ENCODE peak calls at places on chromosomes 3 and 15, in five cellular contexts. One of them, this sample, is unnamed.

GRCh38 chr15:79844221-79844620 is 52.6 kb downstream of the MTHFS start:
- DNase-seq in left ventricle myocardium inferior: no peak
- DNase-seq in cardiac muscle cell: no peak
- DNase-seq in uterus: no peak
- DNase-seq in C1 segment of cervical spinal cord: no peak
- DNase-seq in this sample: no peak

GRCh38 chr3:102176393-102176792 is 258.4 kb upstream of the ZPLD1 start:
- DNase-seq in cardiac muscle cell: peak
- DNase-seq in uterus: no peak
- DNase-seq in C1 segment of cervical spinal cord: no peak
- DNase-seq in left ventricle myocardium inferior: no peak
- DNase-seq in this sample: no peak

GRCh38 chr3:129277829-129278271 is 820 bp upstream of the HMCES start:
- DNase-seq in C1 segment of cervical spinal cord: no peak
- DNase-seq in left ventricle myocardium inferior: no peak
- DNase-seq in cardiac muscle cell: peak
- DNase-seq in uterus: no peak
- DNase-seq in this sample: no peak

GRCh38 chr3:150763841-150764483 is 993 bp upstream of the SIAH2 start:
- DNase-seq in left ventricle myocardium inferior: peak
- DNase-seq in C1 segment of cervical spinal cord: peak
- DNase-seq in cardiac muscle cell: peak
- DNase-seq in uterus: peak
- DNase-seq in this sample: peak

GRCh38 chr3:12405432-12406272 is 78.6 kb upstream of the TSEN2 start:
- DNase-seq in uterus: peak
- DNase-seq in cardiac muscle cell: peak
- DNase-seq in C1 segment of cervical spinal cord: no peak
- DNase-seq in left ventricle myocardium inferior: peak
- DNase-seq in this sample: peak

GRCh38 chr3:130345487-130346079 is at the start of gene COL6A5:
- DNase-seq in left ventricle myocardium inferior: no peak
- DNase-seq in uterus: no peak
- DNase-seq in C1 segment of cervical spinal cord: no peak
- DNase-seq in cardiac muscle cell: peak
- DNase-seq in this sample: peak

GRCh38 chr3:66493464-66494099 is 7.2 kb downstream of the LRIG1 start:
- DNase-seq in uterus: no peak
- DNase-seq in C1 segment of cervical spinal cord: no peak
- DNase-seq in left ventricle myocardium inferior: no peak
- DNase-seq in cardiac muscle cell: no peak
- DNase-seq in this sample: no peak

GRCh38 chr15:64527263-64527984 is 67.0 kb downstream of the ZNF609 start:
- DNase-seq in cardiac muscle cell: peak
- DNase-seq in C1 segment of cervical spinal cord: no peak
- DNase-seq in uterus: no peak
- DNase-seq in left ventricle myocardium inferior: no peak
- DNase-seq in this sample: no peak

GRCh38 chr15:87604857-87605446 is 651.6 kb downstream of the NTRK3 start:
- DNase-seq in C1 segment of cervical spinal cord: no peak
- DNase-seq in cardiac muscle cell: peak
- DNase-seq in left ventricle myocardium inferior: no peak
- DNase-seq in uterus: no peak
- DNase-seq in this sample: no peak

GRCh38 chr3:172903642-172904041 is 153.1 kb downstream of the ECT2 start:
- DNase-seq in left ventricle myocardium inferior: peak
- DNase-seq in C1 segment of cervical spinal cord: no peak
- DNase-seq in cardiac muscle cell: no peak
- DNase-seq in uterus: no peak
- DNase-seq in this sample: peak

GRCh38 chr15:58779554-58779953 is 8.5 kb downstream of the MINDY2 start:
- DNase-seq in left ventricle myocardium inferior: no peak
- DNase-seq in C1 segment of cervical spinal cord: no peak
- DNase-seq in cardiac muscle cell: peak
- DNase-seq in uterus: no peak
- DNase-seq in this sample: no peak

GRCh38 chr3:12709334-12709733 is 45.4 kb upstream of the RAF1 start:
- DNase-seq in uterus: no peak
- DNase-seq in cardiac muscle cell: no peak
- DNase-seq in C1 segment of cervical spinal cord: no peak
- DNase-seq in left ventricle myocardium inferior: no peak
- DNase-seq in this sample: no peak

GRCh38 chr15:82709081-82709420 is 624 bp downstream of the AP3B2 start:
- DNase-seq in uterus: no peak
- DNase-seq in C1 segment of cervical spinal cord: no peak
- DNase-seq in left ventricle myocardium inferior: no peak
- DNase-seq in cardiac muscle cell: no peak
- DNase-seq in this sample: no peak

GRCh38 chr15:63987979-63988378 is 58.3 kb downstream of the DAPK2 start:
- DNase-seq in uterus: no peak
- DNase-seq in C1 segment of cervical spinal cord: no peak
- DNase-seq in left ventricle myocardium inferior: no peak
- DNase-seq in cardiac muscle cell: no peak
- DNase-seq in this sample: peak

GRCh38 chr3:52495096-52495495 is at the start of gene STAB1:
- DNase-seq in cardiac muscle cell: peak
- DNase-seq in uterus: peak
- DNase-seq in left ventricle myocardium inferior: peak
- DNase-seq in C1 segment of cervical spinal cord: no peak
- DNase-seq in this sample: peak

GRCh38 chr15:42155546-42156265 is 730 bp downstream of the PLA2G4F start:
- DNase-seq in uterus: no peak
- DNase-seq in cardiac muscle cell: no peak
- DNase-seq in left ventricle myocardium inferior: no peak
- DNase-seq in C1 segment of cervical spinal cord: no peak
- DNase-seq in this sample: no peak